ENCODE peak calls at places on chromosomes 16 and 17, in nine cellular contexts. One of them, this sample, is unnamed.

GRCh38 chr17:74059471-74059870 is 144.0 kb upstream of the RPL38 start:
- DNase-seq in stimulated activated CD4-positive, alpha-beta T cell treated with anti-CD3 and anti-CD28 coated beads, Interleukin-2, amount 100 ng/mL, for 24 hours: no peak
- DNase-seq in MM.1S: no peak
- DNase-seq in WERI-Rb-1: peak
- DNase-seq in amniotic epithelial cell: no peak
- DNase-seq in dorsolateral prefrontal cortex: no peak
- DNase-seq in prostate gland: no peak
- DNase-seq in HEK293T: no peak
- DNase-seq in aorta: no peak
- DNase-seq in this sample: peak

GRCh38 chr16:72721981-72722380 is 325.9 kb downstream of the ZFHX3 start:
- DNase-seq in stimulated activated CD4-positive, alpha-beta T cell treated with anti-CD3 and anti-CD28 coated beads, Interleukin-2, amount 100 ng/mL, for 24 hours: no peak
- DNase-seq in MM.1S: no peak
- DNase-seq in WERI-Rb-1: no peak
- DNase-seq in amniotic epithelial cell: no peak
- DNase-seq in dorsolateral prefrontal cortex: no peak
- DNase-seq in prostate gland: no peak
- DNase-seq in HEK293T: peak
- DNase-seq in aorta: no peak
- DNase-seq in this sample: peak

GRCh38 chr17:61555127-61555531 is 35.9 kb downstream of the NACA2 start:
- DNase-seq in stimulated activated CD4-positive, alpha-beta T cell treated with anti-CD3 and anti-CD28 coated beads, Interleukin-2, amount 100 ng/mL, for 24 hours: no peak
- DNase-seq in MM.1S: no peak
- DNase-seq in WERI-Rb-1: peak
- DNase-seq in amniotic epithelial cell: no peak
- DNase-seq in dorsolateral prefrontal cortex: no peak
- DNase-seq in prostate gland: no peak
- DNase-seq in HEK293T: no peak
- DNase-seq in aorta: no peak
- DNase-seq in this sample: no peak

GRCh38 chr17:51336112-51336822 is 75.9 kb downstream of the UTP18 start:
- DNase-seq in stimulated activated CD4-positive, alpha-beta T cell treated with anti-CD3 and anti-CD28 coated beads, Interleukin-2, amount 100 ng/mL, for 24 hours: no peak
- DNase-seq in MM.1S: no peak
- DNase-seq in WERI-Rb-1: no peak
- DNase-seq in amniotic epithelial cell: no peak
- DNase-seq in dorsolateral prefrontal cortex: no peak
- DNase-seq in prostate gland: no peak
- DNase-seq in HEK293T: no peak
- DNase-seq in aorta: no peak
- DNase-seq in this sample: no peak

GRCh38 chr17:9011001-9011400 is 10.3 kb upstream of the NTN1 start:
- DNase-seq in stimulated activated CD4-positive, alpha-beta T cell treated with anti-CD3 and anti-CD28 coated beads, Interleukin-2, amount 100 ng/mL, for 24 hours: no peak
- DNase-seq in MM.1S: no peak
- DNase-seq in WERI-Rb-1: no peak
- DNase-seq in amniotic epithelial cell: no peak
- DNase-seq in dorsolateral prefrontal cortex: no peak
- DNase-seq in prostate gland: no peak
- DNase-seq in HEK293T: no peak
- DNase-seq in aorta: no peak
- DNase-seq in this sample: no peak

GRCh38 chr16:83066011-83066410 is 439.2 kb downstream of the CDH13 start:
- DNase-seq in stimulated activated CD4-positive, alpha-beta T cell treated with anti-CD3 and anti-CD28 coated beads, Interleukin-2, amount 100 ng/mL, for 24 hours: no peak
- DNase-seq in MM.1S: no peak
- DNase-seq in WERI-Rb-1: no peak
- DNase-seq in amniotic epithelial cell: no peak
- DNase-seq in dorsolateral prefrontal cortex: no peak
- DNase-seq in prostate gland: no peak
- DNase-seq in HEK293T: no peak
- DNase-seq in aorta: no peak
- DNase-seq in this sample: no peak

GRCh38 chr16:65548470-65548869 is 426.6 kb upstream of the CDH11 start:
- DNase-seq in stimulated activated CD4-positive, alpha-beta T cell treated with anti-CD3 and anti-CD28 coated beads, Interleukin-2, amount 100 ng/mL, for 24 hours: no peak
- DNase-seq in MM.1S: no peak
- DNase-seq in WERI-Rb-1: peak
- DNase-seq in amniotic epithelial cell: no peak
- DNase-seq in dorsolateral prefrontal cortex: no peak
- DNase-seq in prostate gland: no peak
- DNase-seq in HEK293T: no peak
- DNase-seq in aorta: no peak
- DNase-seq in this sample: no peak

GRCh38 chr17:28788100-28788499 is 44.3 kb downstream of the TRAF4 start:
- DNase-seq in stimulated activated CD4-positive, alpha-beta T cell treated with anti-CD3 and anti-CD28 coated beads, Interleukin-2, amount 100 ng/mL, for 24 hours: no peak
- DNase-seq in MM.1S: no peak
- DNase-seq in WERI-Rb-1: no peak
- DNase-seq in amniotic epithelial cell: no peak
- DNase-seq in dorsolateral prefrontal cortex: no peak
- DNase-seq in prostate gland: no peak
- DNase-seq in HEK293T: no peak
- DNase-seq in aorta: no peak
- DNase-seq in this sample: no peak

GRCh38 chr17:601462-602303 is 113.0 kb downstream of the VPS53 start:
- DNase-seq in stimulated activated CD4-positive, alpha-beta T cell treated with anti-CD3 and anti-CD28 coated beads, Interleukin-2, amount 100 ng/mL, for 24 hours: no peak
- DNase-seq in MM.1S: no peak
- DNase-seq in WERI-Rb-1: no peak
- DNase-seq in amniotic epithelial cell: peak
- DNase-seq in dorsolateral prefrontal cortex: no peak
- DNase-seq in prostate gland: no peak
- DNase-seq in HEK293T: no peak
- DNase-seq in aorta: no peak
- DNase-seq in this sample: no peak

GRCh38 chr17:17041018-17041521 is 1.2 kb upstream of the MPRIP start:
- DNase-seq in stimulated activated CD4-positive, alpha-beta T cell treated with anti-CD3 and anti-CD28 coated beads, Interleukin-2, amount 100 ng/mL, for 24 hours: no peak
- DNase-seq in MM.1S: no peak
- DNase-seq in WERI-Rb-1: peak
- DNase-seq in amniotic epithelial cell: no peak
- DNase-seq in dorsolateral prefrontal cortex: peak
- DNase-seq in prostate gland: no peak
- DNase-seq in HEK293T: no peak
- DNase-seq in aorta: no peak
- DNase-seq in this sample: no peak

GRCh38 chr17:50129303-50129945 is 536 bp downstream of the SAMD14 start:
- DNase-seq in stimulated activated CD4-positive, alpha-beta T cell treated with anti-CD3 and anti-CD28 coated beads, Interleukin-2, amount 100 ng/mL, for 24 hours: peak
- DNase-seq in MM.1S: no peak
- DNase-seq in WERI-Rb-1: peak
- DNase-seq in amniotic epithelial cell: peak
- DNase-seq in dorsolateral prefrontal cortex: no peak
- DNase-seq in prostate gland: no peak
- DNase-seq in HEK293T: peak
- DNase-seq in aorta: no peak
- DNase-seq in this sample: peak

GRCh38 chr17:4485676-4486646 is 12.7 kb upstream of the SPNS2 start:
- DNase-seq in stimulated activated CD4-positive, alpha-beta T cell treated with anti-CD3 and anti-CD28 coated beads, Interleukin-2, amount 100 ng/mL, for 24 hours: peak
- DNase-seq in MM.1S: no peak
- DNase-seq in WERI-Rb-1: no peak
- DNase-seq in amniotic epithelial cell: no peak
- DNase-seq in dorsolateral prefrontal cortex: no peak
- DNase-seq in prostate gland: no peak
- DNase-seq in HEK293T: no peak
- DNase-seq in aorta: no peak
- DNase-seq in this sample: no peak

GRCh38 chr17:52148288-52148968 is 10.1 kb downstream of the CA10 start:
- DNase-seq in stimulated activated CD4-positive, alpha-beta T cell treated with anti-CD3 and anti-CD28 coated beads, Interleukin-2, amount 100 ng/mL, for 24 hours: no peak
- DNase-seq in MM.1S: no peak
- DNase-seq in WERI-Rb-1: no peak
- DNase-seq in amniotic epithelial cell: no peak
- DNase-seq in dorsolateral prefrontal cortex: no peak
- DNase-seq in prostate gland: no peak
- DNase-seq in HEK293T: no peak
- DNase-seq in aorta: no peak
- DNase-seq in this sample: no peak

GRCh38 chr16:20937736-20938135 is 37.2 kb downstream of the LYRM1 start:
- DNase-seq in stimulated activated CD4-positive, alpha-beta T cell treated with anti-CD3 and anti-CD28 coated beads, Interleukin-2, amount 100 ng/mL, for 24 hours: no peak
- DNase-seq in MM.1S: no peak
- DNase-seq in WERI-Rb-1: no peak
- DNase-seq in amniotic epithelial cell: no peak
- DNase-seq in dorsolateral prefrontal cortex: no peak
- DNase-seq in prostate gland: no peak
- DNase-seq in HEK293T: no peak
- DNase-seq in aorta: no peak
- DNase-seq in this sample: no peak

GRCh38 chr16:64412578-64413280 is 709.1 kb downstream of the CDH11 start:
- DNase-seq in stimulated activated CD4-positive, alpha-beta T cell treated with anti-CD3 and anti-CD28 coated beads, Interleukin-2, amount 100 ng/mL, for 24 hours: no peak
- DNase-seq in MM.1S: no peak
- DNase-seq in WERI-Rb-1: no peak
- DNase-seq in amniotic epithelial cell: peak
- DNase-seq in dorsolateral prefrontal cortex: no peak
- DNase-seq in prostate gland: no peak
- DNase-seq in HEK293T: no peak
- DNase-seq in aorta: peak
- DNase-seq in this sample: no peak

GRCh38 chr17:65856865-65857264 is 295.4 kb upstream of the AXIN2 start:
- DNase-seq in stimulated activated CD4-positive, alpha-beta T cell treated with anti-CD3 and anti-CD28 coated beads, Interleukin-2, amount 100 ng/mL, for 24 hours: no peak
- DNase-seq in MM.1S: no peak
- DNase-seq in WERI-Rb-1: no peak
- DNase-seq in amniotic epithelial cell: no peak
- DNase-seq in dorsolateral prefrontal cortex: no peak
- DNase-seq in prostate gland: no peak
- DNase-seq in HEK293T: no peak
- DNase-seq in aorta: no peak
- DNase-seq in this sample: no peak

GRCh38 chr17:5772720-5773119 is 188.4 kb upstream of the NLRP1 start:
- DNase-seq in stimulated activated CD4-positive, alpha-beta T cell treated with anti-CD3 and anti-CD28 coated beads, Interleukin-2, amount 100 ng/mL, for 24 hours: no peak
- DNase-seq in MM.1S: no peak
- DNase-seq in WERI-Rb-1: no peak
- DNase-seq in amniotic epithelial cell: no peak
- DNase-seq in dorsolateral prefrontal cortex: no peak
- DNase-seq in prostate gland: no peak
- DNase-seq in HEK293T: no peak
- DNase-seq in aorta: no peak
- DNase-seq in this sample: no peak

GRCh38 chr17:57987582-57988300 is at the start of gene VEZF1:
- DNase-seq in stimulated activated CD4-positive, alpha-beta T cell treated with anti-CD3 and anti-CD28 coated beads, Interleukin-2, amount 100 ng/mL, for 24 hours: peak
- DNase-seq in MM.1S: peak
- DNase-seq in WERI-Rb-1: peak
- DNase-seq in amniotic epithelial cell: peak
- DNase-seq in dorsolateral prefrontal cortex: peak
- DNase-seq in prostate gland: peak
- DNase-seq in HEK293T: peak
- DNase-seq in aorta: peak
- DNase-seq in this sample: peak

GRCh38 chr17:80720624-80721577 is 176.3 kb downstream of the RPTOR start:
- DNase-seq in stimulated activated CD4-positive, alpha-beta T cell treated with anti-CD3 and anti-CD28 coated beads, Interleukin-2, amount 100 ng/mL, for 24 hours: peak
- DNase-seq in MM.1S: no peak
- DNase-seq in WERI-Rb-1: no peak
- DNase-seq in amniotic epithelial cell: peak
- DNase-seq in dorsolateral prefrontal cortex: no peak
- DNase-seq in prostate gland: no peak
- DNase-seq in HEK293T: no peak
- DNase-seq in aorta: no peak
- DNase-seq in this sample: no peak

GRCh38 chr17:48155889-48156670 is 48.5 kb downstream of the SNX11 start:
- DNase-seq in stimulated activated CD4-positive, alpha-beta T cell treated with anti-CD3 and anti-CD28 coated beads, Interleukin-2, amount 100 ng/mL, for 24 hours: no peak
- DNase-seq in MM.1S: no peak
- DNase-seq in WERI-Rb-1: no peak
- DNase-seq in amniotic epithelial cell: no peak
- DNase-seq in dorsolateral prefrontal cortex: no peak
- DNase-seq in prostate gland: no peak
- DNase-seq in HEK293T: no peak
- DNase-seq in aorta: no peak
- DNase-seq in this sample: no peak

GRCh38 chr17:39579318-39580081 is 28.2 kb downstream of the NEUROD2 start:
- DNase-seq in stimulated activated CD4-positive, alpha-beta T cell treated with anti-CD3 and anti-CD28 coated beads, Interleukin-2, amount 100 ng/mL, for 24 hours: no peak
- DNase-seq in MM.1S: no peak
- DNase-seq in WERI-Rb-1: no peak
- DNase-seq in amniotic epithelial cell: no peak
- DNase-seq in dorsolateral prefrontal cortex: no peak
- DNase-seq in prostate gland: no peak
- DNase-seq in HEK293T: no peak
- DNase-seq in aorta: no peak
- DNase-seq in this sample: peak

GRCh38 chr17:28105501-28105900 is 63.0 kb downstream of the NLK start:
- DNase-seq in stimulated activated CD4-positive, alpha-beta T cell treated with anti-CD3 and anti-CD28 coated beads, Interleukin-2, amount 100 ng/mL, for 24 hours: no peak
- DNase-seq in MM.1S: no peak
- DNase-seq in WERI-Rb-1: no peak
- DNase-seq in amniotic epithelial cell: peak
- DNase-seq in dorsolateral prefrontal cortex: no peak
- DNase-seq in prostate gland: no peak
- DNase-seq in HEK293T: no peak
- DNase-seq in aorta: no peak
- DNase-seq in this sample: no peak

GRCh38 chr16:85046957-85047866 is 19.6 kb downstream of the KIAA0513 start:
- DNase-seq in stimulated activated CD4-positive, alpha-beta T cell treated with anti-CD3 and anti-CD28 coated beads, Interleukin-2, amount 100 ng/mL, for 24 hours: no peak
- DNase-seq in MM.1S: no peak
- DNase-seq in WERI-Rb-1: no peak
- DNase-seq in amniotic epithelial cell: peak
- DNase-seq in dorsolateral prefrontal cortex: no peak
- DNase-seq in prostate gland: peak
- DNase-seq in HEK293T: no peak
- DNase-seq in aorta: no peak
- DNase-seq in this sample: no peak

GRCh38 chr17:65485388-65486299 is 75.8 kb downstream of the AXIN2 start:
- DNase-seq in stimulated activated CD4-positive, alpha-beta T cell treated with anti-CD3 and anti-CD28 coated beads, Interleukin-2, amount 100 ng/mL, for 24 hours: no peak
- DNase-seq in MM.1S: no peak
- DNase-seq in WERI-Rb-1: peak
- DNase-seq in amniotic epithelial cell: no peak
- DNase-seq in dorsolateral prefrontal cortex: no peak
- DNase-seq in prostate gland: no peak
- DNase-seq in HEK293T: no peak
- DNase-seq in aorta: peak
- DNase-seq in this sample: no peak

GRCh38 chr16:27311449-27311831 is 2.3 kb upstream of the IL4R start:
- DNase-seq in stimulated activated CD4-positive, alpha-beta T cell treated with anti-CD3 and anti-CD28 coated beads, Interleukin-2, amount 100 ng/mL, for 24 hours: no peak
- DNase-seq in MM.1S: no peak
- DNase-seq in WERI-Rb-1: peak
- DNase-seq in amniotic epithelial cell: peak
- DNase-seq in dorsolateral prefrontal cortex: no peak
- DNase-seq in prostate gland: no peak
- DNase-seq in HEK293T: no peak
- DNase-seq in aorta: no peak
- DNase-seq in this sample: no peak

GRCh38 chr16:10318798-10319500 is 66.9 kb upstream of the ATF7IP2 start:
- DNase-seq in stimulated activated CD4-positive, alpha-beta T cell treated with anti-CD3 and anti-CD28 coated beads, Interleukin-2, amount 100 ng/mL, for 24 hours: no peak
- DNase-seq in MM.1S: no peak
- DNase-seq in WERI-Rb-1: no peak
- DNase-seq in amniotic epithelial cell: no peak
- DNase-seq in dorsolateral prefrontal cortex: no peak
- DNase-seq in prostate gland: no peak
- DNase-seq in HEK293T: no peak
- DNase-seq in aorta: no peak
- DNase-seq in this sample: no peak

GRCh38 chr16:9957433-9957832 is 224.8 kb downstream of the GRIN2A start:
- DNase-seq in stimulated activated CD4-positive, alpha-beta T cell treated with anti-CD3 and anti-CD28 coated beads, Interleukin-2, amount 100 ng/mL, for 24 hours: no peak
- DNase-seq in MM.1S: no peak
- DNase-seq in WERI-Rb-1: no peak
- DNase-seq in amniotic epithelial cell: no peak
- DNase-seq in dorsolateral prefrontal cortex: no peak
- DNase-seq in prostate gland: no peak
- DNase-seq in HEK293T: no peak
- DNase-seq in aorta: no peak
- DNase-seq in this sample: no peak

GRCh38 chr17:7250655-7251329 is 742 bp downstream of the CTDNEP1 start:
- DNase-seq in stimulated activated CD4-positive, alpha-beta T cell treated with anti-CD3 and anti-CD28 coated beads, Interleukin-2, amount 100 ng/mL, for 24 hours: no peak
- DNase-seq in MM.1S: no peak
- DNase-seq in WERI-Rb-1: no peak
- DNase-seq in amniotic epithelial cell: no peak
- DNase-seq in dorsolateral prefrontal cortex: no peak
- DNase-seq in prostate gland: no peak
- DNase-seq in HEK293T: no peak
- DNase-seq in aorta: no peak
- DNase-seq in this sample: no peak

GRCh38 chr16:22989598-22989997 is 159.7 kb downstream of the USP31 start:
- DNase-seq in stimulated activated CD4-positive, alpha-beta T cell treated with anti-CD3 and anti-CD28 coated beads, Interleukin-2, amount 100 ng/mL, for 24 hours: no peak
- DNase-seq in MM.1S: no peak
- DNase-seq in WERI-Rb-1: no peak
- DNase-seq in amniotic epithelial cell: no peak
- DNase-seq in dorsolateral prefrontal cortex: no peak
- DNase-seq in prostate gland: no peak
- DNase-seq in HEK293T: no peak
- DNase-seq in aorta: no peak
- DNase-seq in this sample: no peak

GRCh38 chr17:68318103-68318991 is 27.1 kb downstream of the ARSG start:
- DNase-seq in stimulated activated CD4-positive, alpha-beta T cell treated with anti-CD3 and anti-CD28 coated beads, Interleukin-2, amount 100 ng/mL, for 24 hours: no peak
- DNase-seq in MM.1S: no peak
- DNase-seq in WERI-Rb-1: no peak
- DNase-seq in amniotic epithelial cell: peak
- DNase-seq in dorsolateral prefrontal cortex: no peak
- DNase-seq in prostate gland: no peak
- DNase-seq in HEK293T: no peak
- DNase-seq in aorta: no peak
- DNase-seq in this sample: no peak

This sample was measured in COR-L47.